ENCODE peak calls at places on chromosomes 3 and 15, in five cellular contexts. One of them, this sample, is unnamed.

GRCh38 chr15:31365655-31366127 is 39.1 kb downstream of the KLF13 start:
- DNase-seq in HFFc6: peak; percentile 72
- DNase-seq in RWPE1: peak; percentile 70
- DNase-seq in tibial nerve: peak; percentile 95
- DNase-seq in dorsolateral prefrontal cortex: peak; percentile 91
- DNase-seq in this sample: peak; percentile 41

GRCh38 chr15:74264081-74264501 is 28.0 kb downstream of the CCDC33 start:
- DNase-seq in tibial nerve: no peak
- DNase-seq in HFFc6: no peak
- DNase-seq in dorsolateral prefrontal cortex: peak; percentile 37
- DNase-seq in RWPE1: no peak
- DNase-seq in this sample: no peak

GRCh38 chr3:127495821-127496220 is 94.7 kb downstream of the TPRA1 start:
- DNase-seq in tibial nerve: no peak
- DNase-seq in HFFc6: no peak
- DNase-seq in dorsolateral prefrontal cortex: no peak
- DNase-seq in RWPE1: no peak
- DNase-seq in this sample: no peak

GRCh38 chr3:8793242-8793641 is 23.8 kb upstream of the OXTR start:
- DNase-seq in HFFc6: peak; percentile 79
- DNase-seq in dorsolateral prefrontal cortex: no peak
- DNase-seq in RWPE1: peak; percentile 16
- DNase-seq in tibial nerve: no peak
- DNase-seq in this sample: no peak

GRCh38 chr15:41648770-41649169 is 11.4 kb upstream of the MGA start:
- DNase-seq in tibial nerve: no peak
- DNase-seq in HFFc6: peak; percentile 40
- DNase-seq in dorsolateral prefrontal cortex: no peak
- DNase-seq in RWPE1: no peak
- DNase-seq in this sample: no peak

GRCh38 chr15:32828507-32829186 is 110.8 kb downstream of the GREM1 start:
- DNase-seq in dorsolateral prefrontal cortex: no peak
- DNase-seq in HFFc6: peak; percentile 93
- DNase-seq in RWPE1: peak; percentile 14
- DNase-seq in tibial nerve: no peak
- DNase-seq in this sample: no peak

GRCh38 chr3:161069441-161070251 is 35.5 kb downstream of the B3GALNT1 start:
- DNase-seq in dorsolateral prefrontal cortex: no peak
- DNase-seq in RWPE1: peak; percentile 71
- DNase-seq in HFFc6: peak; percentile 36
- DNase-seq in tibial nerve: no peak
- DNase-seq in this sample: no peak

GRCh38 chr3:32401541-32402052 is 9.9 kb downstream of the CMTM7 start:
- DNase-seq in HFFc6: peak; percentile 56
- DNase-seq in tibial nerve: peak; percentile 48
- DNase-seq in dorsolateral prefrontal cortex: peak; percentile 57
- DNase-seq in RWPE1: no peak
- DNase-seq in this sample: peak; percentile 40

GRCh38 chr3:45955017-45955647 is 11.9 kb downstream of the CXCR6 start:
- DNase-seq in RWPE1: no peak
- DNase-seq in dorsolateral prefrontal cortex: no peak
- DNase-seq in HFFc6: no peak
- DNase-seq in tibial nerve: no peak
- DNase-seq in this sample: no peak

GRCh38 chr15:39698444-39699390 is 83.9 kb downstream of the FSIP1 start:
- DNase-seq in tibial nerve: no peak
- DNase-seq in HFFc6: no peak
- DNase-seq in RWPE1: no peak
- DNase-seq in dorsolateral prefrontal cortex: no peak
- DNase-seq in this sample: no peak

GRCh38 chr3:98763076-98763475 is at the start of gene ST3GAL6:
- DNase-seq in HFFc6: no peak
- DNase-seq in dorsolateral prefrontal cortex: no peak
- DNase-seq in tibial nerve: no peak
- DNase-seq in RWPE1: no peak
- DNase-seq in this sample: no peak

GRCh38 chr3:98765721-98766120 is 2.6 kb downstream of the ST3GAL6 start:
- DNase-seq in tibial nerve: no peak
- DNase-seq in HFFc6: no peak
- DNase-seq in RWPE1: no peak
- DNase-seq in dorsolateral prefrontal cortex: no peak
- DNase-seq in this sample: no peak

GRCh38 chr3:98764692-98765002 is 1.5 kb downstream of the ST3GAL6 start:
- DNase-seq in dorsolateral prefrontal cortex: no peak
- DNase-seq in HFFc6: no peak
- DNase-seq in RWPE1: no peak
- DNase-seq in tibial nerve: no peak
- DNase-seq in this sample: no peak

GRCh38 chr3:98761656-98762229 is 1.4 kb upstream of the ST3GAL6 start:
- DNase-seq in tibial nerve: no peak
- DNase-seq in RWPE1: no peak
- DNase-seq in HFFc6: no peak
- DNase-seq in dorsolateral prefrontal cortex: no peak
- DNase-seq in this sample: no peak

GRCh38 chr3:98763814-98764691 is 913 bp downstream of the ST3GAL6 start:
- DNase-seq in dorsolateral prefrontal cortex: no peak
- DNase-seq in RWPE1: no peak
- DNase-seq in HFFc6: no peak
- DNase-seq in tibial nerve: no peak
- DNase-seq in this sample: no peak
- TF ChIP-seq CTCF in dorsolateral prefrontal cortex: no peak
- TF ChIP-seq CTCF in RWPE1: no peak
- TF ChIP-seq CTCF in HFFc6: no peak
- TF ChIP-seq CTCF in tibial nerve: no peak
- TF ChIP-seq CTCF in this sample: no peak

GRCh38 chr3:58167431-58168351 is 43.1 kb downstream of the DNASE1L3 start:
- DNase-seq in RWPE1: peak; percentile 30
- DNase-seq in dorsolateral prefrontal cortex: peak; percentile 65
- DNase-seq in HFFc6: peak; percentile 59
- DNase-seq in tibial nerve: peak; percentile 52
- DNase-seq in this sample: no peak
- TF ChIP-seq CTCF in RWPE1: peak; percentile 75
- TF ChIP-seq CTCF in dorsolateral prefrontal cortex: peak; percentile 84
- TF ChIP-seq CTCF in HFFc6: peak; percentile 97
- TF ChIP-seq CTCF in tibial nerve: peak; percentile 88
- TF ChIP-seq CTCF in this sample: peak; percentile 76

GRCh38 chr3:119380697-119381096 is 82.7 kb downstream of the TMEM39A start:
- DNase-seq in HFFc6: no peak
- DNase-seq in RWPE1: no peak
- DNase-seq in dorsolateral prefrontal cortex: no peak
- DNase-seq in tibial nerve: no peak
- DNase-seq in this sample: no peak
- TF ChIP-seq CTCF in HFFc6: peak; percentile 10
- TF ChIP-seq CTCF in RWPE1: no peak
- TF ChIP-seq CTCF in dorsolateral prefrontal cortex: no peak
- TF ChIP-seq CTCF in tibial nerve: no peak
- TF ChIP-seq CTCF in this sample: no peak

DNA sequence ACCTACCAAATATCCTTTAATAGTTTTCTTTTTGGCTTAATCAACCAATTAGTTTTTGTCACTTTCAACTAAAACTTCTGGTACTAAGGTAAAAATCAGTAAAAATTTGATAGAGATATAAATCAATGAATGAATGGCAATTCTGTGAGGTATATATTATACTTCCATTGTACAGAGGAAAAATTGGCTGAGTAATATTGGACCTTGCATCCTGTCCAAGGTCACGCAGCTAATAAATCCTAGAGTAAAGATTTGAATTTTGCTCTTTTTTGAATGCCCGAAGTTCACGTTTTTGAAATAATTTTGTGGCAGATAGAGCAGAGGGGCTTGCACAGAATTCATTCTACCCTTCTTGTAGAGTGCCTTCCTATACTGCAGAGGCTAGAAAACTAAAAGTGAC is 81.1 kb upstream of the ZNF280D start:
- DNase-seq in HFFc6: no peak
- DNase-seq in RWPE1: no peak
- DNase-seq in tibial nerve: no peak
- DNase-seq in dorsolateral prefrontal cortex: no peak
- DNase-seq in this sample: no peak
- TF ChIP-seq CTCF in HFFc6: no peak
- TF ChIP-seq CTCF in RWPE1: no peak
- TF ChIP-seq CTCF in tibial nerve: no peak
- TF ChIP-seq CTCF in dorsolateral prefrontal cortex: no peak
- TF ChIP-seq CTCF in this sample: no peak

GRCh38 chr3:63015614-63016016 is 140.4 kb upstream of the CADPS start:
- DNase-seq in RWPE1: no peak
- DNase-seq in HFFc6: no peak
- DNase-seq in dorsolateral prefrontal cortex: no peak
- DNase-seq in tibial nerve: no peak
- DNase-seq in this sample: no peak
- TF ChIP-seq CTCF in RWPE1: no peak
- TF ChIP-seq CTCF in HFFc6: no peak
- TF ChIP-seq CTCF in dorsolateral prefrontal cortex: no peak
- TF ChIP-seq CTCF in tibial nerve: no peak
- TF ChIP-seq CTCF in this sample: no peak

GRCh38 chr3:78390221-78390620 is 1350.3 kb downstream of the ROBO2 start:
- DNase-seq in RWPE1: no peak
- DNase-seq in HFFc6: no peak
- DNase-seq in dorsolateral prefrontal cortex: no peak
- DNase-seq in tibial nerve: no peak
- DNase-seq in this sample: no peak
- TF ChIP-seq CTCF in RWPE1: no peak
- TF ChIP-seq CTCF in HFFc6: no peak
- TF ChIP-seq CTCF in dorsolateral prefrontal cortex: no peak
- TF ChIP-seq CTCF in tibial nerve: no peak
- TF ChIP-seq CTCF in this sample: no peak